ENCODE peak calls at places on chromosomes 3 and 15, in eight cellular contexts. H, Q, Z, N, I, L, R and E are unnamed samples.
A peak's percentile ranks its signal among the peaks of the same experiment; 100 is the strongest.

GRCh38 chr3:16828815-16829214 is 55.9 kb upstream of the PLCL2 start:
- DNase-seq in H (no peak), Q (peak; percentile 25), Z (no peak), N (peak; percentile 64), I (peak; percentile 75), L (no peak), R (peak; percentile 85), E (peak; percentile 6)

GRCh38 chr3:38151667-38152265 is 13.3 kb downstream of the MYD88 start:
- DNase-seq in H (no peak), Q (no peak), Z (no peak), N (peak; percentile 41), I (no peak), L (no peak), R (no peak), E (peak; percentile 85)

GRCh38 chr15:78810377-78811123 is 714 bp downstream of the ADAMTS7 start:
- DNase-seq in H (peak; percentile 80), Q (peak; percentile 79), Z (peak; percentile 49), N (no peak), I (no peak), L (peak; percentile 41), R (no peak), E (peak; percentile 32)

GRCh38 chr3:12273045-12273695 is 15.7 kb upstream of the PPARG start:
- DNase-seq in H (no peak), Q (no peak), Z (peak; percentile 41), N (no peak), I (no peak), L (no peak), R (no peak), E (no peak)

GRCh38 chr3:172126741-172127140 is 87.4 kb downstream of the FNDC3B start:
- DNase-seq in H (no peak), Q (no peak), Z (no peak), N (no peak), I (no peak), L (no peak), R (no peak), E (no peak)

GRCh38 chr3:112333386-112334334 is 704 bp downstream of the CD200 start:
- DNase-seq in H (no peak), Q (no peak), Z (no peak), N (no peak), I (peak; percentile 30), L (peak; percentile 10), R (no peak), E (no peak)

GRCh38 chr3:98974442-98974841 is 72.9 kb upstream of the DCBLD2 start:
- DNase-seq in H (no peak), Q (no peak), Z (no peak), N (no peak), I (no peak), L (no peak), R (no peak), E (no peak)

GRCh38 chr3:159726231-159726964 is 262.2 kb upstream of the IL12A start:
- DNase-seq in H (no peak), Q (no peak), Z (no peak), N (no peak), I (no peak), L (no peak), R (peak; percentile 55), E (peak; percentile 87)

GRCh38 chr3:196590279-196590678 is 21.8 kb downstream of the FBXO45 start:
- DNase-seq in H (no peak), Q (no peak), Z (no peak), N (no peak), I (no peak), L (no peak), R (no peak), E (no peak)

GRCh38 chr15:49902791-49903481 is 216.1 kb downstream of the ATP8B4 start:
- DNase-seq in H (no peak), Q (no peak), Z (no peak), N (no peak), I (no peak), L (no peak), R (no peak), E (peak; percentile 60)

GRCh38 chr3:129795596-129795995 is 97.9 kb downstream of the TMCC1 start:
- DNase-seq in H (no peak), Q (peak; percentile 19), Z (no peak), N (no peak), I (no peak), L (no peak), R (no peak), E (peak; percentile 88)

GRCh38 chr15:88918738-88919137 is 5.6 kb upstream of the MFGE8 start:
- DNase-seq in H (no peak), Q (no peak), Z (no peak), N (no peak), I (peak; percentile 59), L (no peak), R (no peak), E (peak; percentile 98)

GRCh38 chr15:75174736-75175135 is 26.9 kb upstream of the C15orf39 start:
- DNase-seq in H (no peak), Q (no peak), Z (no peak), N (no peak), I (no peak), L (no peak), R (no peak), E (no peak)

GRCh38 chr3:111906667-111907066 is 47.6 kb downstream of the PHLDB2 start:
- DNase-seq in H (no peak), Q (no peak), Z (no peak), N (no peak), I (no peak), L (no peak), R (no peak), E (no peak)

GRCh38 chr15:72358532-72359180 is 17.2 kb downstream of the HEXA start:
- DNase-seq in H (peak; percentile 66), Q (no peak), Z (no peak), N (no peak), I (no peak), L (no peak), R (no peak), E (peak; percentile 86)

GRCh38 chr3:3081659-3082546 is 28.3 kb downstream of the IL5RA start:
- DNase-seq in H (no peak), Q (no peak), Z (no peak), N (no peak), I (no peak), L (no peak), R (peak; percentile 33), E (no peak)

GRCh38 chr3:50255251-50255615 is 13.7 kb upstream of the SEMA3B start:
- DNase-seq in H (no peak), Q (no peak), Z (no peak), N (no peak), I (no peak), L (no peak), R (no peak), E (peak; percentile 73)

GRCh38 chr15:98150084-98150483 is 189.6 kb downstream of the ARRDC4 start:
- DNase-seq in H (no peak), Q (no peak), Z (no peak), N (no peak), I (no peak), L (no peak), R (no peak), E (no peak)

GRCh38 chr3:9349321-9350117 is 13.3 kb upstream of the THUMPD3 start:
- DNase-seq in H (no peak), Q (no peak), Z (no peak), N (no peak), I (no peak), L (no peak), R (no peak), E (peak; percentile 81)

GRCh38 chr3:183328823-183329222 is 75.8 kb downstream of the B3GNT5 start:
- DNase-seq in H (no peak), Q (no peak), Z (no peak), N (no peak), I (no peak), L (no peak), R (no peak), E (peak; percentile 76)